ENCODE peak calls at places on chromosome 19, in five cellular contexts. T is brain microvascular endothelial cell, N is globus pallidus, H is LoVo, G is Kasumi-1. O is an unnamed sample.

GRCh38 chr19:1257475-1258160 is 9.2 kb downstream of the MIDN start:
- DNase-seq in T (no peak), N (no peak), H (no peak), G (no peak), O (no peak)

GRCh38 chr19:37990362-37990761 is 83.4 kb downstream of the SIPA1L3 start:
- DNase-seq in T (no peak), N (no peak), H (no peak), G (no peak), O (no peak)

GRCh38 chr19:45906221-45906620 is 3.8 kb upstream of the MYPOP start:
- DNase-seq in T (peak; percentile 19), N (no peak), H (no peak), G (no peak), O (no peak)

GRCh38 chr19:1810439-1811160 is 1.5 kb downstream of the ATP8B3 start:
- DNase-seq in T (no peak), N (no peak), H (no peak), G (no peak), O (no peak)

GRCh38 chr19:2617393-2618165 is 84.9 kb downstream of the GNG7 start:
- DNase-seq in T (no peak), N (no peak), H (no peak), G (no peak), O (no peak)

GRCh38 chr19:47406711-47407416 is 12.5 kb downstream of the MEIS3 start:
- DNase-seq in T (no peak), N (no peak), H (no peak), G (no peak), O (no peak)

GRCh38 chr19:13796301-13797057 is 1.2 kb downstream of the ZSWIM4 start:
- DNase-seq in T (peak; percentile 88), N (no peak), H (peak; percentile 44), G (peak; percentile 12), O (no peak)

GRCh38 chr19:30385666-30386065 is 13.5 kb downstream of the ZNF536 start:
- DNase-seq in T (no peak), N (no peak), H (no peak), G (no peak), O (no peak)

GRCh38 chr19:51719251-51719901 is 4.4 kb downstream of the HAS1 start:
- DNase-seq in T (no peak), N (no peak), H (no peak), G (no peak), O (no peak)

GRCh38 chr19:49081273-49081672 is 4.0 kb upstream of the SNRNP70 start:
- DNase-seq in T (no peak), N (no peak), H (no peak), G (no peak), O (no peak)

GRCh38 chr19:33280351-33280921 is 21.9 kb downstream of the CEBPA start:
- DNase-seq in T (no peak), N (peak; percentile 40), H (no peak), G (no peak), O (peak; percentile 36)

GRCh38 chr19:46494115-46494935 is 1.3 kb downstream of the PNMA8B start:
- DNase-seq in T (no peak), N (no peak), H (no peak), G (no peak), O (no peak)

GRCh38 chr19:3383121-3383722 is 16.8 kb downstream of the NFIC start:
- DNase-seq in T (no peak), N (no peak), H (no peak), G (no peak), O (no peak)

GRCh38 chr19:46728693-46729339 is 11.9 kb upstream of the PRKD2 start:
- DNase-seq in T (peak; percentile 43), N (no peak), H (peak; percentile 25), G (peak; percentile 43), O (peak; percentile 88)

GRCh38 chr19:19657397-19657783 is 6.1 kb downstream of the ATP13A1 start:
- DNase-seq in T (no peak), N (no peak), H (no peak), G (no peak), O (no peak)

GRCh38 chr19:29672319-29672932 is 7.2 kb downstream of the PLEKHF1 start:
- DNase-seq in T (no peak), N (no peak), H (no peak), G (no peak), O (no peak)

GRCh38 chr19:30722801-30723200 is 350.6 kb downstream of the ZNF536 start:
- DNase-seq in T (no peak), N (no peak), H (no peak), G (no peak), O (no peak)

GRCh38 chr19:30011051-30011578 is 69.1 kb downstream of the URI1 start:
- DNase-seq in T (no peak), N (peak; percentile 26), H (no peak), G (no peak), O (no peak)

GRCh38 chr19:19434483-19435045 is 29.1 kb downstream of the GATAD2A start:
- DNase-seq in T (no peak), N (no peak), H (no peak), G (no peak), O (no peak)

GRCh38 chr19:51020988-51021651 is 1.6 kb upstream of the KLK10 start:
- DNase-seq in T (peak; percentile 49), N (peak; percentile 46), H (peak; percentile 61), G (peak; percentile 72), O (peak; percentile 97)

GRCh38 chr19:33175886-33176669 is 18.1 kb upstream of the LRP3 start:
- DNase-seq in T (no peak), N (no peak), H (peak; percentile 26), G (peak; percentile 35), O (peak; percentile 77)

O was measured in HT-29.